ENCODE peak calls at places on chromosomes 3 and 15, in four cellular contexts. One of them, this sample, is unnamed.

GRCh38 chr3:136251511-136251910 is 1.4 kb downstream of the PCCB start:
- DNase-seq in IMR-90: no peak
- DNase-seq in H9: no peak
- DNase-seq in H1: peak
- DNase-seq in this sample: no peak

GRCh38 chr3:119294889-119295769 is 946 bp downstream of the ARHGAP31 start:
- DNase-seq in IMR-90: peak
- DNase-seq in H9: peak
- DNase-seq in H1: no peak
- DNase-seq in this sample: peak

GRCh38 chr3:185677146-185677829 is 91.2 kb downstream of the SENP2 start:
- DNase-seq in IMR-90: peak
- DNase-seq in H9: no peak
- DNase-seq in H1: no peak
- DNase-seq in this sample: peak

GRCh38 chr3:147398841-147399534 is 7.4 kb downstream of the ZIC4 start:
- DNase-seq in IMR-90: no peak
- DNase-seq in H9: no peak
- DNase-seq in H1: peak
- DNase-seq in this sample: peak

GRCh38 chr3:82031576-82031975 is 270.1 kb upstream of the GBE1 start:
- DNase-seq in IMR-90: no peak
- DNase-seq in H9: no peak
- DNase-seq in H1: no peak
- DNase-seq in this sample: no peak

GRCh38 chr3:51953445-51953844 is 1.7 kb upstream of the GPR62 start:
- DNase-seq in IMR-90: peak
- DNase-seq in H9: no peak
- DNase-seq in H1: no peak
- DNase-seq in this sample: no peak

GRCh38 chr3:172678068-172678467 is 32.8 kb downstream of the NCEH1 start:
- DNase-seq in IMR-90: no peak
- DNase-seq in H9: no peak
- DNase-seq in H1: no peak
- DNase-seq in this sample: peak

GRCh38 chr3:194285859-194286197 is 65.3 kb downstream of the CPN2 start:
- DNase-seq in IMR-90: no peak
- DNase-seq in H9: no peak
- DNase-seq in H1: no peak
- DNase-seq in this sample: no peak

GRCh38 chr3:49163609-49164008 is 2.5 kb downstream of the CCDC71 start:
- DNase-seq in IMR-90: no peak
- DNase-seq in H9: no peak
- DNase-seq in H1: no peak
- DNase-seq in this sample: no peak

GRCh38 chr3:197151562-197151961 is 121.9 kb upstream of the MELTF start:
- DNase-seq in IMR-90: peak
- DNase-seq in H9: no peak
- DNase-seq in H1: no peak
- DNase-seq in this sample: no peak

GRCh38 chr3:11739712-11740111 is 96.0 kb upstream of the VGLL4 start:
- DNase-seq in IMR-90: no peak
- DNase-seq in H9: no peak
- DNase-seq in H1: no peak
- DNase-seq in this sample: no peak

GRCh38 chr15:46815765-46816164 is 901.5 kb upstream of the SEMA6D start:
- DNase-seq in IMR-90: no peak
- DNase-seq in H9: no peak
- DNase-seq in H1: no peak
- DNase-seq in this sample: no peak

GRCh38 chr3:188037116-188037718 is 116.7 kb upstream of the LPP start:
- DNase-seq in IMR-90: peak
- DNase-seq in H9: peak
- DNase-seq in H1: no peak
- DNase-seq in this sample: peak

GRCh38 chr3:194741916-194742315 is 56.2 kb downstream of the FAM43A start:
- DNase-seq in IMR-90: no peak
- DNase-seq in H9: no peak
- DNase-seq in H1: no peak
- DNase-seq in this sample: no peak

GRCh38 chr3:62876064-62876463 is 848 bp upstream of the CADPS start:
- DNase-seq in IMR-90: peak
- DNase-seq in H9: peak
- DNase-seq in H1: peak
- DNase-seq in this sample: peak

GRCh38 chr3:143464850-143465249 is 345.3 kb downstream of the CHST2 start:
- DNase-seq in IMR-90: peak
- DNase-seq in H9: no peak
- DNase-seq in H1: no peak
- DNase-seq in this sample: no peak

GRCh38 chr3:143443851-143444331 is 324.3 kb downstream of the CHST2 start:
- DNase-seq in IMR-90: peak
- DNase-seq in H9: no peak
- DNase-seq in H1: no peak
- DNase-seq in this sample: peak

GRCh38 chr3:74287557-74287956 is 326.9 kb downstream of the CNTN3 start:
- DNase-seq in IMR-90: peak
- DNase-seq in H9: no peak
- DNase-seq in H1: no peak
- DNase-seq in this sample: peak

GRCh38 chr15:33330931-33331330 is 20.2 kb downstream of the RYR3 start:
- DNase-seq in IMR-90: no peak
- DNase-seq in H9: no peak
- DNase-seq in H1: no peak
- DNase-seq in this sample: no peak

GRCh38 chr15:48336940-48337339 is 5.7 kb downstream of the DUT start:
- DNase-seq in IMR-90: peak
- DNase-seq in H9: peak
- DNase-seq in H1: no peak
- DNase-seq in this sample: peak

GRCh38 chr3:175094344-175094743 is 235.2 kb downstream of the NAALADL2 start:
- DNase-seq in IMR-90: no peak
- DNase-seq in H9: no peak
- DNase-seq in H1: no peak
- DNase-seq in this sample: no peak

GRCh38 chr15:65355173-65355982 is 22.4 kb downstream of the IGDCC3 start:
- DNase-seq in IMR-90: no peak
- DNase-seq in H9: peak
- DNase-seq in H1: peak
- DNase-seq in this sample: peak

GRCh38 chr3:87691109-87691508 is 367.7 kb downstream of the CGGBP1 start:
- DNase-seq in IMR-90: no peak
- DNase-seq in H9: no peak
- DNase-seq in H1: no peak
- DNase-seq in this sample: no peak
- H4K5ac ChIP-seq in IMR-90: no peak
- H4K5ac ChIP-seq in H9: no peak
- H4K5ac ChIP-seq in H1: no peak
- H4K5ac ChIP-seq in this sample: no peak

GRCh38 chr3:195877767-195878423 is 30.5 kb downstream of the TNK2 start:
- DNase-seq in IMR-90: no peak
- DNase-seq in H9: no peak
- DNase-seq in H1: no peak
- DNase-seq in this sample: no peak
- H4K8ac ChIP-seq in IMR-90: no peak
- H4K8ac ChIP-seq in H9: peak
- H4K8ac ChIP-seq in H1: no peak
- H4K8ac ChIP-seq in this sample: no peak

DNA sequence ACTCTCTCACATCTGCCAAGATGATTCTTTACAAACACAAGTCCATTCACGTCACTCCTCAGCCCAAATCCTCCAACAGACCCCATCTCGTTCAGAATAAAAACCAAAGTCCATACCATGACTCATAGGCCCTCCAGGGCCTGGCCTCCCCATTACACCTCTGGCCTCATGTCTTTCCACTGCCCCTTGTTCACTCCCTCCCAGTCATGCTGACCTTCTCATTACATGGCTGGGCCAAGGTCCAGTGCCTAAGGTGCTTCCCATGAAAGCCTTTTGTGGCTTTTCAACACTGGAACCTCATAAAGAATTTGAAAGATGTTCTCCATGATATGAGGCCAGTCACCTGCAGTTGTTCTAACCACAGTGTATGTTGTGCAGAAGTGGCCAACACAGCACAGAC is 44.5 kb downstream of the NEK10 start:
- DNase-seq in IMR-90: no peak
- DNase-seq in H9: no peak
- DNase-seq in H1: no peak
- DNase-seq in this sample: no peak
- H3K4me2 ChIP-seq in IMR-90: no peak
- H3K4me2 ChIP-seq in H9: no peak
- H3K4me2 ChIP-seq in H1: no peak
- H3K4me2 ChIP-seq in this sample: no peak

DNA sequence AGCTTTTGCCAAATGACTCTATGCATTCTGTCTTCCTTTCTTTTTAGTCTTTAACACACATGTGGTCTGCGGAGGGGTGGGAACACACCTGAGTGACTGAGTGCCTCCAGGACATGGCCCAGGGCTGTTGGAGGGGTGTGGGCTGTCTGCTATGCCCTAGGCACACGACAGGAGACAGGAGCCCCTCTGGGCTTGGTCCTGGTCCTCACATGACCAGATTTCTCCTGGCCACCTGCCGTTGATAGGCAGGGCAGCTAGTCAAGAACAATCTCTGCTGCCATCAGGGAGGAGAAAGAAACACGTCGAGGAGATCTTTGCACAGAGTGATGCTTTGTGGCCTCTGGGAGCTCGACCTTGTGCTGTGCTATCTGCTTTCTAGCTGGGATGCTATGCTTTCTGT is 176.6 kb downstream of the KLF13 start:
- DNase-seq in IMR-90: no peak
- DNase-seq in H9: peak
- DNase-seq in H1: peak
- DNase-seq in this sample: no peak
- H4K5ac ChIP-seq in IMR-90: no peak
- H4K5ac ChIP-seq in H9: no peak
- H4K5ac ChIP-seq in H1: no peak
- H4K5ac ChIP-seq in this sample: no peak